ENCODE peak calls at places on chromosomes 13 and 19, in five cellular contexts. N, P, Y, S and B are unnamed samples.

GRCh38 chr13:44259045-44260042 is 114.3 kb upstream of the SERP2 start:
- DNase-seq in N (peak; percentile 33), P (no peak), Y (no peak), S (peak; percentile 26), B (peak; percentile 41)

GRCh38 chr13:113837554-113838355 is 26.1 kb downstream of the GAS6 start:
- DNase-seq in N (peak; percentile 96), P (peak; percentile 95), Y (peak; percentile 52), S (no peak), B (peak; percentile 93)

GRCh38 chr13:48506092-48506701 is 26.7 kb downstream of the RCBTB2 start:
- DNase-seq in N (no peak), P (no peak), Y (no peak), S (no peak), B (no peak)

GRCh38 chr13:41827507-41828213 is 133.2 kb downstream of the VWA8 start:
- DNase-seq in N (peak; percentile 29), P (no peak), Y (no peak), S (no peak), B (no peak)

GRCh38 chr13:42035905-42036521 is 12.4 kb upstream of the DGKH start:
- DNase-seq in N (no peak), P (no peak), Y (no peak), S (no peak), B (no peak)

GRCh38 chr13:27200413-27201066 is 28.9 kb upstream of the USP12 start:
- DNase-seq in N (no peak), P (no peak), Y (no peak), S (no peak), B (no peak)

GRCh38 chr13:39326471-39326870 is 276.5 kb downstream of the LHFPL6 start:
- DNase-seq in N (no peak), P (no peak), Y (no peak), S (no peak), B (no peak)

GRCh38 chr19:7850975-7851622 is 21.1 kb downstream of the EVI5L start:
- DNase-seq in N (no peak), P (no peak), Y (no peak), S (no peak), B (no peak)

GRCh38 chr19:32330149-32330548 is 15.3 kb upstream of the ZNF507 start:
- DNase-seq in N (no peak), P (no peak), Y (peak; percentile 41), S (no peak), B (no peak)

GRCh38 chr13:46595136-46595917 is 42.4 kb downstream of the LRCH1 start:
- DNase-seq in N (no peak), P (no peak), Y (no peak), S (no peak), B (no peak)